ENCODE peak calls at places on chromosomes 12 and 14, in eight cellular contexts. N, J, V, L, M, W, X and H are unnamed samples.

GRCh38 chr12:71269199-71269598 is 111.4 kb upstream of the TSPAN8 start:
- DNase-seq in V (no peak), X (no peak), N (no peak), W (no peak), M (no peak), L (no peak), J (no peak), H (no peak)

GRCh38 chr12:55937956-55938355 is 7.0 kb downstream of the DGKA start:
- DNase-seq in N (no peak), J (no peak), V (no peak), X (no peak), L (no peak), W (no peak), M (no peak), H (no peak)

GRCh38 chr14:64953661-64954060 is 11.1 kb upstream of the GPX2 start:
- DNase-seq in V (no peak), W (no peak), M (no peak), N (no peak), J (no peak), L (no peak), X (no peak), H (no peak)

GRCh38 chr12:109717390-109718357 is 4.0 kb downstream of the FAM222A start:
- DNase-seq in X (no peak), V (no peak), N (no peak), J (no peak), L (no peak), M (no peak), W (peak), H (no peak)

GRCh38 chr12:75784591-75784990 is 247.0 kb downstream of the PHLDA1 start:
- DNase-seq in W (peak), L (no peak), V (no peak), J (peak), N (peak), M (no peak), X (no peak), H (no peak)

GRCh38 chr14:79193689-79194477 is 1017.4 kb downstream of the DIO2 start:
- DNase-seq in J (no peak), M (no peak), V (no peak), W (no peak), L (no peak), X (no peak), N (no peak), H (no peak)

GRCh38 chr14:34981743-34982420 is 910 bp upstream of the SRP54 start:
- DNase-seq in N (no peak), L (peak), X (no peak), W (no peak), J (no peak), V (no peak), M (peak), H (no peak)

GRCh38 chr12:131253376-131254026 is 299.8 kb downstream of the ADGRD1 start:
- DNase-seq in M (no peak), N (no peak), V (no peak), W (no peak), L (no peak), J (no peak), X (no peak), H (no peak)

GRCh38 chr12:125249932-125250331 is 184.7 kb downstream of the AACS start:
- DNase-seq in M (no peak), V (no peak), X (no peak), W (no peak), J (no peak), L (no peak), N (no peak), H (no peak)

GRCh38 chr12:26507613-26508012 is 312.2 kb downstream of the SSPN start:
- DNase-seq in J (no peak), W (no peak), X (no peak), L (no peak), M (no peak), V (no peak), N (no peak), H (no peak)

GRCh38 chr12:89162704-89163261 is 189.5 kb downstream of the DUSP6 start:
- DNase-seq in W (no peak), L (peak), J (no peak), V (peak), N (peak), X (peak), M (no peak), H (peak)

DNA sequence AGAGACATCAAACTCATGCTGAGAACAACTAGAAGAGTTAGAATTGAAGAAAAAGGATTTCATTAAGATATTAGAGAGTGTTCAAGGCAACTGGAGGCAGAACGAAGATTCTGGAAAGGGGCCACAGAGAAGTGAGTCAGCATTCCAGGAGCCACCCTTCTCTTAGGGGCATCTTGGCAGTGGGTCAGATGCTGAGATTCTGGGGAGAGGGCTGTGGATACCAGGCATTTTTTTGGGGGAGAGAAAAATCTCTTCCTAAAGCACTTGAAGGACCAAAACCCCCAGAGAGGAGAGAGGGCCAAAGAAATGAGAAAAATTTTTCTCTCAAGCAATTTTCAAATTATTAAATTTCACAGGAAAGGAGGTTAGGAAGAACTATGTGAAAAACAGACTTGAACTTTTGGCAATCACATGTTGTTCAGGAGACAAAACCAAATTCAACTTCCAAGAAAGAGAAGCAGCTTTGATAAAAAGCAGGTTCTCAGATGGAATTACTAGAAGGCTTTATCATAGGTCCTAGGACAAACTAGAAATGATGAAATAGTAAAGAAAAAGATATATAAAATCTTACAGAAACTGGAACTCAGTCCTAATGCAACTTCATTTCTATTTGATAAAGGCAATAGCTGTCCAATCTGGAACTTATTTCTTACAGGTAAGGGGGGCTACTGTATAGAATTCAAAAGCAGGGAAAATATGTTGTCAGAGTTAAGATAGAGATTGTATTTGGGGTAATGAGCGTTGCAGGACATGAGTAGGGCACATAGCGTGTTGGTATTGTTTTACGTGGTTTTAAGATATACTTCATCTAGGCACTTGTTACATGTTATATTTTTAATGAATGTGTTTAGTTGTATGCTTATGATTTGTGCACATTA is 1.1 kb upstream of the CLEC2D start:
- DNase-seq in M (no peak), X (peak), V (no peak), L (no peak), W (no peak), N (no peak), J (no peak), H (no peak)
- H3K4me3 ChIP-seq in M (no peak), X (no peak), V (no peak), L (no peak), W (no peak), N (no peak), J (no peak), H (no peak)

GRCh38 chr12:10722905-10723866 is at the start of gene YBX3:
- DNase-seq in N (peak), L (peak), X (peak), V (no peak), W (peak), J (peak), M (peak), H (peak)
- TF ChIP-seq POLR2A in N (no peak), L (peak), X (peak), V (peak), W (peak), J (peak), M (peak), H (peak)

GRCh38 chr12:98402081-98402480 is 113.3 kb upstream of the TMPO start:
- DNase-seq in X (no peak), W (peak), J (no peak), M (no peak), L (no peak), V (no peak), N (no peak), H (no peak)

GRCh38 chr12:98401427-98401826 is 114.0 kb upstream of the TMPO start:
- DNase-seq in X (no peak), J (no peak), V (peak), L (no peak), M (no peak), N (no peak), W (no peak), H (no peak)

GRCh38 chr12:98402671-98403070 is 112.7 kb upstream of the TMPO start:
- DNase-seq in N (no peak), L (no peak), V (no peak), W (no peak), M (no peak), J (no peak), X (no peak), H (no peak)

GRCh38 chr12:98403936-98404335 is 111.5 kb upstream of the TMPO start:
- DNase-seq in X (no peak), N (no peak), L (no peak), M (no peak), W (no peak), V (no peak), J (no peak), H (no peak)

DNA sequence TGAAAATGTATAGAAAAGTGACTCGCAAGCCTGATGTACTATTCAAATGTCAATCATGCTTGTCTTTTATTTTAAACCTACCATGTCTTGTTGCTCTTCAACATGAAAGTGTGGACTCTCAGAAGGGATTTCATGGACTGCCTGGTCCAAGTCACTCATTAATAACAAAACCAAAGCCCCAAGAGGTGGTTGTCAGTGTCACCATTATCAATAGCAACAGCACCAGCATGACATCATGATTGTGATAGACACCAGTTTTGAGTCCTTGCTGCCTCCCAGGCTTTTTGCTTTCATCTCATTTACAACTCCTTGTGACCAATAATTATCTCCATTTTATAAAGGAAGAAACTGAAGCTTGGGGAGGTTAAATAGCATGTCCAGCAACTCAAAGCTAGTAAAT is 112.0 kb upstream of the TMPO start:
- DNase-seq in N (no peak), X (no peak), W (no peak), L (no peak), V (no peak), J (no peak), M (no peak), H (no peak)
- H3K4me3 ChIP-seq in N (no peak), X (no peak), W (no peak), L (no peak), V (no peak), J (no peak), M (no peak), H (no peak)

DNA sequence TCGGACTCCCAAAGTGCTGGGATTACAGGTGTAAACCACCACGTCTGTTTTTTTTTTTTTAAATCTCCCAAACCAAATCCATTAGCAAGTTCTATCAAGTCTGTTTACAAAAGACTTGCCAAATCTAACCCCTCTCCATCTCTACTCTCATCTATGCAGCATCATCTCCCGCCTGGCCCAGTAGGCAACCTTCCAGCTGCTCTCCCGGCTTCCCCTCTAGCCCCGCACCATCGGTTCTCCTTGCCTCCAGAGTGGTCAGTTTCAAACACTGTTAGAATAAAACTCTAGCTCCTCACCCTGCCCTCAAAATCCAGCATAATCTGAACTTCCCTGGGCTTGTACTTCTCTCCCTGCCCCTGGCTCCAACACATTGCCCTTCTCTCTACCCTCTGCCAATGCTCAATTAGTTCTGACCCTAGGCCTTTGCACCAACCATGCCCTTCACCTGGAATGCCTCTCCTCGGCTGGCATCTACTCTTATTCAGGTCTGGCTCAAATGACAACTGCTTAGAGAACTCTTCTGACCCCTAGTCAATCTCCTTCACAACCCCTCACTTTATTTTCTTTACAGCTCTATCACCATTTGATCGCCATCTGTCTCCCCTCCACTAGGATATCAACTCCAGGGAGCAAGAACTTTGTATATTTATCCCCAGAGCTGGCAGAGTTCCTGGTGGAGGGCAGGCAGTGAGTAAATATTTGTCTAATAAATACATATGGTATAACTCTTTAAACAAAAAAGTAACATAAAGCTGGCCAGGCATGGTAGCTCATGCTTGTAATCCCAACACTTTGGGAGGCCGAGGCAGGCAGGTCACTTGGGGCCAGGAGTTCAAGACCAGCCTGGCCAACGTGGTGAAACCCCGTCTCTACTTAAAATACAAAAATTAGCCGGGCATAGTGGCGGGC is 4.9 kb downstream of the WSB2 start:
- DNase-seq in L (no peak), X (no peak), N (no peak), M (no peak), J (no peak), W (peak), V (no peak), H (no peak)
- TF ChIP-seq POLR2A in L (no peak), X (no peak), N (no peak), M (no peak), J (no peak), W (no peak), V (no peak), H (no peak)

DNA sequence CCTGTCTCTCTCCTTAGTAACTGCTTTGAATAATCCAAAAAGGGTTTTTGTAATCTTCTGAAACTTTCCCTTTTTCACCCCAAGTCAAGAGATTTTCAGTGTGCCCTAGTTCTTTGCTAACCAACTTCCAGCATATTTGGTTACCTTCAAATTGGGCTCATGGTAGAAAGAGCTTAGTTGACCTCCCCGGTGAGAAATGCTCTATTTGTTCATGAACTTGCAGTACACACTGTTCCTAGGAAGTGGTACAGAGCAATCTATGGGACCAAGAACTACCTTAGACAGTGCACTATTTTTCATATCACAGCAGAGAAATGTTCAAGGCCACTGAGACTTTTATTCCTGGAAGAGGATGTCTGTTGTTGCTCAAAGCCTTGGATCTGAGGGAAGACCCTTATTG is 1.7 kb downstream of the USP5 start:
- DNase-seq in M (no peak), N (no peak), V (no peak), L (no peak), J (no peak), W (no peak), X (no peak), H (no peak)
- H3K4me3 ChIP-seq in M (no peak), N (no peak), V (peak), L (no peak), J (no peak), W (peak), X (no peak), H (peak)